ENCODE peak calls at places on chromosomes 2 and 18, in six cellular contexts. W is CD4-positive, alpha-beta memory T cell; S is GM06990; F is mesendoderm; J is GDM1; G is GM20000. N is an unnamed sample.

GRCh38 chr18:62450175-62450545 is 72.7 kb upstream of the ZCCHC2 start:
- DNase-seq in F (no peak), J (no peak), G (no peak), W (no peak), S (no peak), N (no peak)

GRCh38 chr2:204505946-204506345 is 39.3 kb upstream of the PARD3B start:
- DNase-seq in J (no peak), F (no peak), W (no peak), G (no peak), S (no peak), N (no peak)

GRCh38 chr18:70641156-70641775 is 352.4 kb downstream of the SOCS6 start:
- DNase-seq in J (no peak), F (no peak), S (no peak), W (no peak), G (no peak), N (no peak)

GRCh38 chr2:9335322-9335754 is 88.0 kb downstream of the ITGB1BP1 start:
- DNase-seq in W (no peak), S (no peak), J (peak; percentile 7), G (no peak), F (no peak), N (no peak)

GRCh38 chr2:199973703-199974102 is 18.3 kb downstream of the MAIP1 start:
- DNase-seq in S (no peak), F (peak; percentile 66), G (no peak), J (no peak), W (no peak), N (no peak)

GRCh38 chr2:51997571-51997970 is 965.6 kb upstream of the NRXN1 start:
- DNase-seq in W (no peak), S (no peak), F (peak; percentile 15), J (no peak), G (no peak), N (no peak)

GRCh38 chr2:231909631-231910030 is 16.6 kb downstream of the NPPC start:
- DNase-seq in F (no peak), J (no peak), G (no peak), S (no peak), W (no peak), N (no peak)

GRCh38 chr2:241965931-241966412 is 96.4 kb downstream of the RTP5 start:
- DNase-seq in G (peak; percentile 80), S (peak; percentile 75), F (peak; percentile 84), J (peak; percentile 91), W (peak; percentile 53), N (peak; percentile 93)

GRCh38 chr2:98835831-98836385 is 100.1 kb downstream of the CRACDL start:
- DNase-seq in W (peak; percentile 76), S (no peak), G (no peak), F (no peak), J (peak; percentile 56), N (no peak)